ENCODE peak calls at places on chromosomes 11 and 22, in four cellular contexts. V is HepG2, N is HCT116, Q is GM12878. Y is an unnamed sample.

GRCh38 chr22:18060646-18061620 is 16.9 kb upstream of the PEX26 start:
- DNase-seq in Q (no peak), V (peak), N (no peak), Y (no peak)

GRCh38 chr11:128054323-128054910 is 532.9 kb downstream of the ETS1 start:
- DNase-seq in Q (no peak), N (no peak), V (no peak), Y (no peak)

GRCh38 chr11:47847892-47848635 is at the start of gene NUP160:
- DNase-seq in N (peak), V (peak), Q (no peak), Y (peak)

GRCh38 chr11:2441171-2441570 is 3.1 kb downstream of the TRPM5 start:
- DNase-seq in N (no peak), Q (no peak), V (no peak), Y (no peak)

GRCh38 chr11:2150206-2150847 is 10.7 kb downstream of the INS start:
- DNase-seq in V (peak), N (peak), Q (no peak), Y (no peak)

GRCh38 chr11:83573097-83573496 is 286.9 kb upstream of the CCDC90B start:
- DNase-seq in N (no peak), Q (no peak), V (no peak), Y (no peak)

GRCh38 chr22:16974298-16975084 is 33.5 kb downstream of the GAB4 start:
- DNase-seq in V (no peak), N (no peak), Q (no peak), Y (no peak)

GRCh38 chr22:32079110-32080089 is 36.3 kb downstream of the SLC5A1 start:
- DNase-seq in V (no peak), N (peak), Q (no peak), Y (no peak)

GRCh38 chr22:40019100-40019499 is 24.3 kb downstream of the FAM83F start:
- DNase-seq in N (no peak), Q (no peak), V (no peak), Y (no peak)

GRCh38 chr22:39299829-39300178 is 19.6 kb downstream of the RPL3 start:
- DNase-seq in N (no peak), V (no peak), Q (peak), Y (no peak)

GRCh38 chr22:37195921-37196320 is 7.9 kb upstream of the C1QTNF6 start:
- DNase-seq in V (no peak), N (no peak), Q (no peak), Y (no peak)

GRCh38 chr11:72641900-72642814 is 32.1 kb downstream of the PDE2A start:
- DNase-seq in V (no peak), N (no peak), Q (no peak), Y (peak)

GRCh38 chr22:48953830-48954229 is 873.8 kb downstream of the BRD1 start:
- DNase-seq in N (no peak), V (no peak), Q (no peak), Y (no peak)

GRCh38 chr11:109040303-109040702 is 375.4 kb downstream of the DDX10 start:
- DNase-seq in Q (no peak), V (peak), N (peak), Y (no peak)

DNA sequence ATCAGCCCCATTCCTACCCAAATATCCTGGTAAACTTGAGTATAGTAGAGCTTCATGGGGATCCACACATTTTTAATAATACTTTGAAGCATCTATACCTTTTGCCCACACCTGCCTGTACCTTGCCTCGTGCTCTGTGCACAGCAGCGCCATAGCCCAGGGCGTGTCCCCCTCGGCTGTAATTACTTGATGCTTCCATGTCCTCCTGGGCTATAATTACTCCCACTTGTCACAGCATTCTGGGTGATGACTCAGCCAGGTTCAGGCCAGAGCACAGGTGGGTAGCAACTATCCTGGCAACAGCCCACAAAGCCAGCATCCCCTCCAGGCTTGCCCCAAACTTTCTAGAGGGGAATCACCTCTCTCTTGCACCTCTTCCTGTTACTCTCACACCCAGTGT is 23.7 kb upstream of the SLC36A4 start:
- DNase-seq in V (no peak), N (no peak), Q (no peak), Y (no peak)
- TF ChIP-seq JUND in V (no peak), N (no peak), Q (no peak), Y (no peak)

DNA sequence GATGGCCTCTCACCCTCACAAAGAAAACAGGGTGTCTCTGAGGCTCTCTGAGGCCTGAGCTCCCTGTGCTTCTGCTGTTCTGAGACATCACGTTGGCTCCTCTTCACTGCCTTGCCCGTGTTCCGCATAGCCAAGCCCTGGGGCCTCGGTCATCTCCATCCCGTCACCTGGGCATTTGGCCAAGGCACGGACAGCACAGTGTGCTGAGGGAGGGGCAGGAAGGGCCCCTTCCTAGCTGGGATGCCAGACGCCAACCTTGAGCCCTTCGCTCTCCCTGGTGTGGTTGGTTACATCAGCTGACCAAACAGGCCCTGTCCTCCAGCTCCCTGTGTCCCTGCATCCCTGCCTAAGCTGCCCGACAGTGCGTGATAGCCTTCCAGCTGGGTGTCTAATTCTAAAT is 25.9 kb downstream of the MOV10L1 start:
- DNase-seq in Q (no peak), N (no peak), V (peak), Y (no peak)
- TF ChIP-seq JUND in Q (no peak), N (no peak), V (no peak), Y (no peak)

DNA sequence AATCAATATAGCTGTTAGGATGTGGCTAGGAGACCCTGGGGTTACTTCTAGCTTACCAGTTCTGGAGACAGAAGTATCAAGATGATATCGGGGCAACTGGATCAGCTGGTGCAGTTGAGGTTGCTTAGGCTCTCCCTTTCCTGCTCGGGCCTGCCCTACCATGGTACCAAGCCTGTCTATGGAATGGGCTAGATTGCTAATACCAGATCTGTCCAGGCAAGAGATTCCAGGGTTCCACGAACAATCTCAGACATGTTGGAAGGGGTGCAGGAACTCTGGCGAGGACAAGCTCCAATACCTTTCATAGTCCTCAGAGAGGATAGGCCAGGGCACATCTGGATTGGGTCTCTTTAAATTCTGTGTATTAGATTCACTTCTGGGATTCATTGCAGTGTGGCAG is 53.8 kb downstream of the ADM start:
- DNase-seq in Q (no peak), N (no peak), V (no peak), Y (no peak)
- TF ChIP-seq JUND in Q (no peak), N (no peak), V (no peak), Y (no peak)

GRCh38 chr11:121661796-121662508 is 209.2 kb upstream of the SORL1-AS1 start:
- DNase-seq in V (no peak), N (no peak), Q (no peak), Y (no peak)
- TF ChIP-seq JUND in V (no peak), N (no peak), Q (no peak), Y (no peak)

GRCh38 chr11:79237111-79237510 is 203.7 kb downstream of the TENM4 start:
- DNase-seq in V (no peak), N (no peak), Q (no peak), Y (no peak)

GRCh38 chr11:79237676-79238075 is 203.2 kb downstream of the TENM4 start:
- DNase-seq in V (no peak), N (no peak), Q (no peak), Y (no peak)

GRCh38 chr11:79232346-79232745 is 208.5 kb downstream of the TENM4 start:
- DNase-seq in N (no peak), Q (no peak), V (no peak), Y (no peak)

GRCh38 chr11:79235696-79236095 is 205.1 kb downstream of the TENM4 start:
- DNase-seq in V (no peak), Q (no peak), N (no peak), Y (no peak)

GRCh38 chr11:79236541-79236971 is 204.3 kb downstream of the TENM4 start:
- DNase-seq in Q (no peak), V (no peak), N (no peak), Y (no peak)
- TF ChIP-seq JUND in Q (no peak), V (no peak), N (no peak), Y (no peak)

GRCh38 chr11:60855726-60856633 is at the start of gene PTGDR2:
- DNase-seq in N (no peak), V (peak), Q (no peak), Y (no peak)
- TF ChIP-seq JUND in N (no peak), V (no peak), Q (no peak), Y (no peak)

GRCh38 chr11:134171951-134172350 is 51.8 kb downstream of the NCAPD3 start:
- DNase-seq in N (no peak), Q (no peak), V (no peak), Y (no peak)

GRCh38 chr11:134164490-134165370 is 59.0 kb downstream of the NCAPD3 start:
- DNase-seq in Q (no peak), N (no peak), V (peak), Y (no peak)

GRCh38 chr11:134173296-134173695 is 50.5 kb downstream of the NCAPD3 start:
- DNase-seq in V (no peak), Q (no peak), N (no peak), Y (no peak)

GRCh38 chr11:134170909-134171281 is 52.9 kb downstream of the NCAPD3 start:
- DNase-seq in N (no peak), Q (no peak), V (no peak), Y (no peak)

GRCh38 chr11:134170177-134170908 is 53.4 kb downstream of the NCAPD3 start:
- DNase-seq in N (no peak), Q (no peak), V (no peak), Y (no peak)
- TF ChIP-seq JUND in N (no peak), Q (no peak), V (no peak), Y (no peak)

Y was measured in T47D.